ENCODE peak calls at places on chromosomes 5 and 9, in seven cellular contexts. I, N, M, C, P, T and G are unnamed samples.

GRCh38 chr5:90050135-90050534 is 359.4 kb downstream of the CETN3 start:
- DNase-seq in N (no peak), M (no peak), I (no peak), C (no peak), T (peak), P (no peak), G (no peak)

GRCh38 chr5:179124853-179125788 is 64.9 kb downstream of the ZNF354C start:
- DNase-seq in M (no peak), T (no peak), N (no peak), I (no peak), C (no peak), P (no peak), G (no peak)

GRCh38 chr9:114271556-114272510 is 51.1 kb upstream of the ORM1 start:
- DNase-seq in T (peak), C (peak), P (no peak), M (peak), N (no peak), I (peak), G (no peak)

GRCh38 chr5:139600336-139600949 is 39.3 kb downstream of the UBE2D2 start:
- DNase-seq in I (peak), C (no peak), T (no peak), P (peak), M (no peak), N (no peak), G (peak)

GRCh38 chr9:79209012-79209411 is 362.8 kb upstream of the TLE4 start:
- DNase-seq in I (no peak), P (no peak), M (no peak), T (no peak), C (no peak), N (no peak), G (no peak)

GRCh38 chr9:91426123-91426745 is 2.6 kb upstream of the NFIL3 start:
- DNase-seq in N (no peak), C (no peak), P (peak), I (peak), T (peak), M (no peak), G (no peak)

GRCh38 chr9:3337515-3337914 is 188.3 kb downstream of the RFX3 start:
- DNase-seq in P (peak), C (no peak), M (peak), N (no peak), T (peak), I (peak), G (peak)

GRCh38 chr9:125785187-125785840 is 38.1 kb downstream of the PBX3 start:
- DNase-seq in N (no peak), I (no peak), M (no peak), T (no peak), C (no peak), P (peak), G (no peak)

GRCh38 chr5:120479066-120479465 is 15.0 kb downstream of the PRR16 start:
- DNase-seq in P (peak), N (no peak), C (no peak), T (no peak), I (peak), M (no peak), G (no peak)

GRCh38 chr9:131523451-131524435 is 7.3 kb downstream of the UCK1 start:
- DNase-seq in I (no peak), N (no peak), C (no peak), M (no peak), T (no peak), P (no peak), G (no peak)

GRCh38 chr5:37921452-37921851 is 81.6 kb upstream of the GDNF start:
- DNase-seq in N (no peak), T (no peak), I (no peak), P (peak), M (no peak), C (no peak), G (no peak)

GRCh38 chr9:27529316-27530278 is at the start of gene MOB3B:
- DNase-seq in N (peak), C (peak), M (peak), P (peak), T (peak), I (peak), G (no peak)

GRCh38 chr9:33737811-33738606 is 57.4 kb upstream of the PRSS3 start:
- DNase-seq in T (peak), M (peak), N (no peak), P (peak), C (no peak), I (peak), G (no peak)

GRCh38 chr9:93648181-93648580 is 71.8 kb downstream of the PHF2 start:
- DNase-seq in C (no peak), N (no peak), I (no peak), M (no peak), T (no peak), P (no peak), G (no peak)

GRCh38 chr9:127525426-127526188 is 74.3 kb downstream of the LRSAM1 start:
- DNase-seq in C (no peak), I (peak), P (no peak), N (no peak), M (no peak), T (no peak), G (no peak)

GRCh38 chr9:131422241-131422792 is 28.4 kb downstream of the PRRC2B start:
- DNase-seq in I (no peak), N (no peak), T (no peak), C (no peak), P (no peak), M (no peak), G (peak)

GRCh38 chr5:81213070-81213469 is 20.1 kb upstream of the CKMT2 start:
- DNase-seq in P (no peak), M (no peak), I (no peak), C (no peak), N (no peak), T (no peak), G (no peak)

GRCh38 chr5:81214848-81215247 is 18.3 kb upstream of the CKMT2 start:
- DNase-seq in C (no peak), I (no peak), M (no peak), T (no peak), P (no peak), N (no peak), G (no peak)

GRCh38 chr5:81209869-81210268 is 23.3 kb upstream of the CKMT2 start:
- DNase-seq in I (no peak), M (no peak), C (no peak), N (no peak), P (no peak), T (no peak), G (no peak)

GRCh38 chr5:81209386-81209785 is 23.7 kb upstream of the CKMT2 start:
- DNase-seq in M (no peak), I (no peak), C (no peak), N (no peak), T (no peak), P (no peak), G (no peak)

GRCh38 chr5:81212211-81212687 is 20.9 kb upstream of the CKMT2 start:
- DNase-seq in T (no peak), M (no peak), I (no peak), P (no peak), N (no peak), C (no peak), G (peak)
- TF ChIP-seq CTCF in T (no peak), M (no peak), I (no peak), P (no peak), N (no peak), C (no peak), G (peak)

GRCh38 chr5:14489643-14490042 is 91.9 kb upstream of the OTULINL start:
- DNase-seq in M (no peak), T (no peak), N (no peak), C (no peak), I (no peak), P (no peak), G (no peak)

GRCh38 chr5:14490309-14490711 is 91.3 kb upstream of the OTULINL start:
- DNase-seq in C (no peak), T (no peak), P (peak), M (no peak), I (no peak), N (no peak), G (no peak)

GRCh38 chr5:14487101-14487895 is 94.3 kb upstream of the OTULINL start:
- DNase-seq in C (no peak), M (no peak), N (no peak), I (no peak), P (no peak), T (no peak), G (no peak)

GRCh38 chr5:14487896-14488570 is 93.6 kb upstream of the OTULINL start:
- DNase-seq in T (no peak), N (no peak), I (no peak), M (no peak), C (no peak), P (no peak), G (no peak)

DNA sequence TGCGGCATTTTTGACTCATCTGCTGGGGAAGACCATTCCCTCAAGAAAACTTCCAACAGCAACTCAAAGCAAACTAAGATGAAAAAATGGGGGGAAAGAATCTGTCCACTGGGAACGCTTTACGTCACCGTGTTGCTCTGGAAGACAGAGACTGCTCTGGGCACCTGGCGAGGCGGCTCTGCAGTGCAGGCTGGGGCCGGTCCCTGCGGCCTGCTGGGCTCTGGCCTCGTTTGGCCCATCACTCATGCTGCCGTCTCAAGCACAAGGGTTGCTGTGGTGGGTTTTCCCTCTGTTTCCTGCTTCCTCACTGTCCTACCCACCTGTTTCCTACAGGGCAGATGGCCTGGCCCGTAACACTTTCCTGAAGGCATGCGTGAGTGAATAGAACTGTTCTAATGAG is 92.9 kb upstream of the OTULINL start:
- DNase-seq in I (no peak), T (no peak), N (no peak), P (no peak), C (no peak), M (no peak), G (no peak)
- H3K4me3 ChIP-seq in I (no peak), T (no peak), N (no peak), P (no peak), C (no peak), M (no peak), G (no peak)

DNA sequence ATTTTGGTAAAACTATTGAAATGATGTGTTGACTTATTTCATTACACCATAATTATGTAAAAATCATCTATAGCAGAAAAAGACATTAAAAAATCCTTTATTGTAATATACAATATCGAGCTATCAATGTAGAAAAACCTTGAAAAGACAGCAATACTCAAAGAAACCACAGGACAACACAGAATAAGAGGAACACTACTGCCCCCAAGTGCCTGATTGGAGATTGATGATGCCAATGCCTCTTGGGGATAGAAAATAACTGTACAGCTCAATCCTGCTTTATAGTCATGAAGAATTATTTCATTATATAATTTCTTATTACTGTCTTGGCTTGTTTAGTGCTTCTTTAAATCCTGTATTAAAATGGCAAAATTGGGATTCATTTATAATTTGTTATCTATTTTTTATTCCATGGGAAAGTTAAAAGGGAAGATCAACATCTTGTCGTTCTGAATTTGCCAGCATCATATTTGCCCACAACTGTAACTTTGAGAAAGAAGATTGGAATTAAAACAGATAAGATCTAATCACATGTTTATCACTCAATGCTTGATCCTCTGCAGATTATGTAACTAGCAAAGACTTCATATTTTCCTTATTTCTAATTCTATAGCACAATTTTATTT is 337.5 kb downstream of the CDH9 start:
- DNase-seq in T (peak), I (no peak), N (no peak), C (no peak), M (no peak), P (no peak), G (no peak)
- TF ChIP-seq CTCF in T (no peak), I (no peak), N (no peak), C (no peak), M (no peak), P (peak), G (peak)

DNA sequence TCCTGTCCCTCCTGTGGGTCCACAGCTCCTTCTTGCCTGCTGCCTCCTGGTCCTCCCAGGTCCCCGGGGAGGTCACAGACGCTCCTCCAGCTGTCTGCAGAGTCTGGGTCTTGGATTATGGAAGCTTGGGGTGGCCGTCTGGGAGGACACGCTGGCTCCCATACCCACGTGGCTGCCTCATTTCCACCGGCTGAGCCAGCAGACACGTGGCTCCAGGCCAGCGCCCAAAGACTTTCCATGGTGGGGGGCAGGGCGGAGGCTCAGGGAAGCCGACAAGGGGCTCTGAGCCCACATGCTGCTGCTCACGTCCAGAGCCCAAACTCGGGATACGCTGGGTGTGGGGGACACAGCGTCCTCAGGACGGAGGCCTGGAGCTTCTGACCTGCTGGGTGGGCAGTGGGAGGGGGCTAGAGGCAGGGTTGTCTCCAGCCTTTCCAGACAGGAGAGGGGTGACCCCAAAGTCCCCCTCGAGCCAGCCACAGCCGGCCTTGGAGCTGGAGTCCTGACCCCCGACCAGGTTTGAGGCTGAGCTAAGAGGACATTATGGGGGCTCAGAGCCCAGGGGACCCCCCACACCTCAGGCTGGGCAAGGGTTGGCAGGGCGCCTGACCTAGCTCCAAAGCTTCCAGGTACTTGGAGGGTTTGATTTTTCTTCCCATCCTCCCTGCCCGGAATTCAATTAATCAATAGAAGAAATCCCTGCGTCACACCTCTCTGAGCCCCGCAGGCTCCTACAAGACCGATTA is 24.2 kb upstream of the RNU6ATAC start:
- DNase-seq in N (no peak), M (peak), P (no peak), T (no peak), C (peak), I (peak), G (no peak)
- H3K4me3 ChIP-seq in N (no peak), M (no peak), P (no peak), T (no peak), C (no peak), I (no peak), G (no peak)

GRCh38 chr9:14462950-14463349 is 149.0 kb upstream of the NFIB start:
- DNase-seq in P (no peak), M (no peak), N (no peak), I (no peak), T (no peak), C (no peak), G (no peak)
- TF ChIP-seq CTCF in P (no peak), M (no peak), N (no peak), I (no peak), T (no peak), C (no peak), G (no peak)

DNA sequence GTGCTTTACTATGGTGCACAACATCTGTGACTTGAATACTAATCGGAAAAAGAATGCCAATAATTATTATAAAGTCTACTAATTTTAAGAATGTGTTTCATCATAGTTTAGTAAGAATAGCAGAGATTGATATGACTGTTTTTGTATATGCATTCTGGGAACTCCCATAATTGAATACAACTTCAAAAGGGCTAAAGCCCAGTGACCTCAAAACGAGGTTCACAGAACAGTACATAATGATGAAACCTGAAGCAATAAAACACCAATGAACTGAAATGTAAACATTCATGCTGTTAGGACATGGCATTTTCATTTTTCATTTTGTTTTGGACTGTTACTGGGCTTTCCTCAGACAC is 731 bp upstream of the JMY start:
- DNase-seq in C (no peak), N (no peak), T (no peak), M (no peak), P (no peak), I (peak), G (no peak)
- H3K4me3 ChIP-seq in C (peak), N (peak), T (peak), M (peak), P (peak), I (peak), G (peak)